ENCODE peak calls at places on chromosome 19, in nine cellular contexts. One of them, this sample, is unnamed.
A peak's percentile ranks its signal among the peaks of the same experiment; 100 is the strongest.

GRCh38 chr19:32865326-32865725 is 4.2 kb downstream of the SLC7A9 start:
- DNase-seq in left kidney: no peak
- DNase-seq in stimulated activated CD4-positive, alpha-beta T cell treated with anti-CD3 and anti-CD28 coated beads, Interleukin-1b, Interleukin-23, amount 100 ng/mL, for 1 hour: no peak
- DNase-seq in K562: no peak
- DNase-seq in amygdala: no peak
- DNase-seq in kidney: no peak
- DNase-seq in heart right ventricle: no peak
- DNase-seq in activated gamma-delta T cell treated with anti-CD3 and anti-CD28 coated beads, Interleukin-2, amount 50 U/mL, for 16 hours: no peak
- DNase-seq in AG09319: no peak
- DNase-seq in this sample: no peak

GRCh38 chr19:2478756-2479555 is 3.0 kb downstream of the GADD45B start:
- DNase-seq in left kidney: peak; percentile 72
- DNase-seq in stimulated activated CD4-positive, alpha-beta T cell treated with anti-CD3 and anti-CD28 coated beads, Interleukin-1b, Interleukin-23, amount 100 ng/mL, for 1 hour: no peak
- DNase-seq in K562: no peak
- DNase-seq in amygdala: peak; percentile 29
- DNase-seq in kidney: peak; percentile 95
- DNase-seq in heart right ventricle: peak; percentile 87
- DNase-seq in activated gamma-delta T cell treated with anti-CD3 and anti-CD28 coated beads, Interleukin-2, amount 50 U/mL, for 16 hours: peak; percentile 44
- DNase-seq in AG09319: no peak
- DNase-seq in this sample: peak; percentile 91

GRCh38 chr19:55466246-55466614 is 1.7 kb upstream of the C19orf85 start:
- DNase-seq in left kidney: no peak
- DNase-seq in stimulated activated CD4-positive, alpha-beta T cell treated with anti-CD3 and anti-CD28 coated beads, Interleukin-1b, Interleukin-23, amount 100 ng/mL, for 1 hour: no peak
- DNase-seq in K562: no peak
- DNase-seq in amygdala: no peak
- DNase-seq in kidney: no peak
- DNase-seq in heart right ventricle: no peak
- DNase-seq in activated gamma-delta T cell treated with anti-CD3 and anti-CD28 coated beads, Interleukin-2, amount 50 U/mL, for 16 hours: no peak
- DNase-seq in AG09319: no peak
- DNase-seq in this sample: no peak

GRCh38 chr19:17111766-17112165 is 36.2 kb downstream of the MYO9B start:
- DNase-seq in left kidney: no peak
- DNase-seq in stimulated activated CD4-positive, alpha-beta T cell treated with anti-CD3 and anti-CD28 coated beads, Interleukin-1b, Interleukin-23, amount 100 ng/mL, for 1 hour: no peak
- DNase-seq in K562: no peak
- DNase-seq in amygdala: no peak
- DNase-seq in kidney: no peak
- DNase-seq in heart right ventricle: no peak
- DNase-seq in activated gamma-delta T cell treated with anti-CD3 and anti-CD28 coated beads, Interleukin-2, amount 50 U/mL, for 16 hours: no peak
- DNase-seq in AG09319: no peak
- DNase-seq in this sample: no peak

GRCh38 chr19:36116344-36116637 is 1.0 kb downstream of the TBCB start:
- DNase-seq in left kidney: no peak
- DNase-seq in stimulated activated CD4-positive, alpha-beta T cell treated with anti-CD3 and anti-CD28 coated beads, Interleukin-1b, Interleukin-23, amount 100 ng/mL, for 1 hour: no peak
- DNase-seq in K562: no peak
- DNase-seq in amygdala: no peak
- DNase-seq in kidney: no peak
- DNase-seq in heart right ventricle: no peak
- DNase-seq in activated gamma-delta T cell treated with anti-CD3 and anti-CD28 coated beads, Interleukin-2, amount 50 U/mL, for 16 hours: no peak
- DNase-seq in AG09319: no peak
- DNase-seq in this sample: no peak

GRCh38 chr19:38684078-38684861 is 36.8 kb downstream of the ACTN4 start:
- DNase-seq in left kidney: peak; percentile 35
- DNase-seq in stimulated activated CD4-positive, alpha-beta T cell treated with anti-CD3 and anti-CD28 coated beads, Interleukin-1b, Interleukin-23, amount 100 ng/mL, for 1 hour: no peak
- DNase-seq in K562: peak; percentile 56
- DNase-seq in amygdala: no peak
- DNase-seq in kidney: peak; percentile 89
- DNase-seq in heart right ventricle: no peak
- DNase-seq in activated gamma-delta T cell treated with anti-CD3 and anti-CD28 coated beads, Interleukin-2, amount 50 U/mL, for 16 hours: no peak
- DNase-seq in AG09319: peak; percentile 75
- DNase-seq in this sample: no peak

GRCh38 chr19:7975037-7975436 is 30.4 kb downstream of the ELAVL1 start:
- DNase-seq in left kidney: no peak
- DNase-seq in stimulated activated CD4-positive, alpha-beta T cell treated with anti-CD3 and anti-CD28 coated beads, Interleukin-1b, Interleukin-23, amount 100 ng/mL, for 1 hour: no peak
- DNase-seq in K562: no peak
- DNase-seq in amygdala: peak; percentile 63
- DNase-seq in kidney: peak; percentile 79
- DNase-seq in heart right ventricle: peak; percentile 28
- DNase-seq in activated gamma-delta T cell treated with anti-CD3 and anti-CD28 coated beads, Interleukin-2, amount 50 U/mL, for 16 hours: no peak
- DNase-seq in AG09319: no peak
- DNase-seq in this sample: peak; percentile 67

GRCh38 chr19:21824679-21825078 is 11.3 kb downstream of the ZNF43 start:
- DNase-seq in left kidney: no peak
- DNase-seq in stimulated activated CD4-positive, alpha-beta T cell treated with anti-CD3 and anti-CD28 coated beads, Interleukin-1b, Interleukin-23, amount 100 ng/mL, for 1 hour: no peak
- DNase-seq in K562: no peak
- DNase-seq in amygdala: no peak
- DNase-seq in kidney: no peak
- DNase-seq in heart right ventricle: no peak
- DNase-seq in activated gamma-delta T cell treated with anti-CD3 and anti-CD28 coated beads, Interleukin-2, amount 50 U/mL, for 16 hours: no peak
- DNase-seq in AG09319: no peak
- DNase-seq in this sample: no peak

GRCh38 chr19:5627395-5627904 is 4.6 kb downstream of the SAFB start:
- DNase-seq in left kidney: peak; percentile 50
- DNase-seq in stimulated activated CD4-positive, alpha-beta T cell treated with anti-CD3 and anti-CD28 coated beads, Interleukin-1b, Interleukin-23, amount 100 ng/mL, for 1 hour: no peak
- DNase-seq in K562: peak; percentile 80
- DNase-seq in amygdala: peak; percentile 7
- DNase-seq in kidney: no peak
- DNase-seq in heart right ventricle: peak; percentile 56
- DNase-seq in activated gamma-delta T cell treated with anti-CD3 and anti-CD28 coated beads, Interleukin-2, amount 50 U/mL, for 16 hours: no peak
- DNase-seq in AG09319: no peak
- DNase-seq in this sample: peak; percentile 75

GRCh38 chr19:11457831-11458230 is 22.4 kb downstream of the PRKCSH start:
- DNase-seq in left kidney: no peak
- DNase-seq in stimulated activated CD4-positive, alpha-beta T cell treated with anti-CD3 and anti-CD28 coated beads, Interleukin-1b, Interleukin-23, amount 100 ng/mL, for 1 hour: no peak
- DNase-seq in K562: no peak
- DNase-seq in amygdala: no peak
- DNase-seq in kidney: no peak
- DNase-seq in heart right ventricle: no peak
- DNase-seq in activated gamma-delta T cell treated with anti-CD3 and anti-CD28 coated beads, Interleukin-2, amount 50 U/mL, for 16 hours: no peak
- DNase-seq in AG09319: no peak
- DNase-seq in this sample: no peak